ENCODE peak calls at places on chromosomes 16 and 17, in nine cellular contexts. O is GM23338, R is HCT116, C is H9, H is fibroblast of lung, J is neural progenitor cell, Y is A549, G is MM.1S, T is OCI-LY7. U is an unnamed sample.

GRCh38 chr17:27558341-27558740 is 72.6 kb upstream of the LGALS9 start:
- DNase-seq in H (no peak), G (no peak), Y (no peak), T (no peak), O (no peak), R (no peak), J (no peak), C (no peak), U (no peak)

GRCh38 chr17:65064452-65065019 is 8.0 kb upstream of the GNA13 start:
- DNase-seq in G (no peak), C (peak; percentile 43), J (no peak), O (no peak), H (peak; percentile 70), R (no peak), T (no peak), Y (peak; percentile 86), U (peak; percentile 90)

GRCh38 chr17:37527249-37527851 is 37.7 kb downstream of the DUSP14 start:
- DNase-seq in J (peak; percentile 68), G (peak; percentile 63), R (peak; percentile 38), H (peak; percentile 47), T (peak; percentile 72), C (no peak), Y (peak; percentile 78), O (peak; percentile 92), U (no peak)

GRCh38 chr17:7848131-7848579 is 6.7 kb upstream of the TMEM88 start:
- DNase-seq in Y (no peak), G (no peak), R (no peak), T (no peak), O (no peak), H (no peak), C (no peak), J (no peak), U (no peak)

GRCh38 chr16:81005644-81006471 is 827 bp downstream of the CMC2 start:
- DNase-seq in G (peak; percentile 10), Y (peak; percentile 57), O (peak; percentile 46), T (no peak), H (no peak), R (peak; percentile 21), C (no peak), J (peak; percentile 48), U (no peak)

GRCh38 chr16:56228476-56228875 is 37.2 kb downstream of the GNAO1 start:
- DNase-seq in J (no peak), G (no peak), Y (no peak), O (no peak), T (no peak), R (no peak), C (no peak), H (no peak), U (no peak)

GRCh38 chr17:69654981-69655581 is 240.6 kb downstream of the MAP2K6 start:
- DNase-seq in T (peak; percentile 84), H (peak; percentile 93), J (no peak), G (peak; percentile 85), Y (peak; percentile 11), C (no peak), R (no peak), O (no peak), U (peak; percentile 82)

GRCh38 chr17:44820631-44821196 is 9.4 kb downstream of the GJC1 start:
- DNase-seq in H (peak; percentile 95), T (no peak), G (no peak), O (no peak), J (no peak), Y (peak; percentile 67), C (no peak), R (peak; percentile 98), U (peak; percentile 37)

GRCh38 chr17:76562734-76563148 is 22.9 kb downstream of the PRCD start:
- DNase-seq in T (no peak), G (no peak), Y (no peak), J (no peak), O (no peak), C (no peak), R (no peak), H (peak; percentile 90), U (no peak)

GRCh38 chr16:67613808-67614207 is 31.1 kb upstream of the CARMIL2 start:
- DNase-seq in T (peak; percentile 8), C (peak; percentile 64), J (peak; percentile 35), R (no peak), Y (peak; percentile 46), G (no peak), O (peak; percentile 85), H (no peak), U (no peak)

GRCh38 chr16:12349950-12350842 is 373.7 kb downstream of the SNX29 start:
- DNase-seq in J (no peak), O (no peak), Y (no peak), C (no peak), H (no peak), T (no peak), R (no peak), G (no peak), U (no peak)

GRCh38 chr17:1487939-1488825 is 4.3 kb downstream of the MYO1C start:
- DNase-seq in O (peak; percentile 90), R (no peak), G (peak; percentile 33), C (peak; percentile 84), T (peak; percentile 75), H (peak; percentile 84), J (peak; percentile 95), Y (peak; percentile 90), U (peak; percentile 60)

GRCh38 chr17:81397314-81398169 is 2.3 kb downstream of the BAHCC1 start:
- DNase-seq in O (peak; percentile 92), J (peak; percentile 97), C (peak; percentile 88), G (no peak), R (no peak), H (peak; percentile 67), T (no peak), Y (peak; percentile 81), U (no peak)

GRCh38 chr16:7423436-7423941 is 90.8 kb downstream of the RBFOX1 start:
- DNase-seq in C (no peak), T (no peak), R (no peak), G (peak; percentile 14), H (no peak), J (no peak), O (no peak), Y (no peak), U (no peak)
- H3K4me1 ChIP-seq in C (peaks cover 3% of the 10 kb centered on the region), T (no peaks in the 10 kb centered on the region), R (no peaks in the 10 kb centered on the region), G (no peaks in the 10 kb centered on the region), H (no peaks in the 10 kb centered on the region), J (peaks cover 15% of the 10 kb centered on the region), O (no peaks in the 10 kb centered on the region), Y (no peaks in the 10 kb centered on the region), U (no peaks in the 10 kb centered on the region)

DNA sequence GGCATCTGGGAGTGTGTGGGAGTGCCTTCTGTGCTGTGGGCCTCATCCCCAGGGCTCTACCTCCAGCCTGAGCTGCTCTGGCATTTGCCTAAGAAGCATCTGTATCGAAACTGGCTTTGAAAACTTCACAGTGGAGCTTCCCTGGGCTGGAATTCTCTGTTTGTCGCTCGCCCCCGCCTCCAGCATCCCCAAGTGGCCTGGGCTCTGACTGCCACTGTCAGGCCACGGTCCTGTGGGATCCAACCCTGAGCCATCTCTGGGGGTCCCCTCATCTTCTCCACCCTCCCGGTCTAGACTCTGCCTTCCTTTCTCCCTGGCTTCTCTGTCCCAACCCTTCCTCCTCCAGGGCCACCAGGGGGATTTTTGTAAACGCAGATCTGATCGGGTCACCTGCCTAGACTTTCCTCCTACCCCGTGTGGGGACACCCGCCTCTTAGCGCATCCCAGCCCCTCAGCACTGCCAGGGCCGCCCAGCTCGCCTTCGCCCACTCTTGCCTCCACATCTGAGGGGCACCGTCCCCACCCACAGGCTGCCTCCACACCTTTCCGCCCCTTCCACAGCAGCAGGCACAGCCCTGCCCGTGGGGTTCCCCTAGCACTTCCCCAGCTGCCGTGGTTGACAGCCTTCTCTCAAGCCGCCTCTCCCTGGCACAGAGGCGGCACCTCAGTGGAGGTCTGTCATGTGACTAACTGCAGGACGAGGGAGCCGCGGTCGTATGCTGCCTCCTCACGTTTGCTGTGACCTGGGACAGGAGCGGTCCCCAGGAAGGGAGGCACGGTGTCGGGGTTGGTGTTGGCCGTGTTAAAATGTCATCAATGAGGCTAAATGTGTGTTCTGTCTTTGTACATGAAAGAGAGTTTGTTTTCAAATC is 12.0 kb downstream of the TBC1D24 start:
- DNase-seq in G (no peak), R (no peak), T (peak; percentile 50), O (no peak), H (no peak), Y (no peak), C (no peak), J (peak; percentile 52), U (no peak)
- TF ChIP-seq CTCF in G (no peak), R (no peak), T (peak; percentile 31), O (peak; percentile 32), H (no peak), Y (no peak), C (no peak), J (no peak), U (no peak)

DNA sequence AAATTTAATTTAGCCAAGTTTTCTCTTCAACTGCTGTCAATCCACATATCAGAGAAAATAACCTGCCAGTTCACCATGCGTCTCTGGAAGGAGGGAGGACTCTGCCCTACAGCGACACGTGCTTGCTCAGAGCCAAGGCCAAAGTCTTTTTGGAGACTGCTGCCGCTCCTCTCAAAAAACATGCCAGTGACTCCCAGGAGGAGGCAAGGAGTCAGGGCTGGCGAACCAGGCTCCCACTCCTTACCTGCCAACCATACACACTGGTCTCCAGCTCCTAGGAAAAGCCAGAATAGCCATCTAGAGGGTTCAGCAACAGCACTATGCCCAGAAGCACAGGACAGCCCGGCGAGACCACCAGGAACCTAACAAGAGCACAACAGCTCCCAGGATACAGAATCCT is 73.0 kb downstream of the ANKRD11 start:
- DNase-seq in O (no peak), Y (no peak), C (no peak), T (no peak), H (no peak), R (no peak), J (no peak), G (no peak), U (no peak)
- H3K4me2 ChIP-seq in O (no peak overlapping the region), Y (no peak overlapping the region), C (no peak overlapping the region), T (no peak overlapping the region), H (no peak overlapping the region), R (no peak overlapping the region), J (no peak overlapping the region), G (no peak overlapping the region), U (no peak overlapping the region)

DNA sequence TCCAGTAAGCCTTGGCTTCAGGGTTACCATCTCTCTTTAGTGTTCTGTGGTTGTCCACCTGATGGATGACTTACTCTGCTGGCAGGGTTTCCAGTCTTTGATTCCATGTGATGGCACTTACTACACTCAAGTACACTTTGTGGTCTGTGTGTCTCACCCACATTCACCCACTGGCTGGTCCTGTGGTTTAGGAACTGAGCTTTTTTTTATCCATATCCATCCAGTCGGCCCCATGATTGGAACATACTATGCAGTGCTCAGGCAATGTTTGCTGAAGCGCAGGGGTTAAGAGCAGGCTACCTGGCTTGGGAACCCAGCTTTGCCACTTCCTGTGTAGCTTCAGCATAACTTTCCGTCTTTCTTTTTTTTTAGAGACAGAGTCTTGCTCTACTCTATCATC is 2.8 kb upstream of the FUS start:
- DNase-seq in T (peak; percentile 58), G (no peak), C (no peak), H (peak; percentile 89), Y (no peak), R (no peak), O (no peak), J (no peak), U (no peak)
- H3K4me1 ChIP-seq in T (peaks cover 32% of the 10 kb centered on the region), G (peaks cover 21% of the 10 kb centered on the region), C (no peaks in the 10 kb centered on the region), H (peaks cover 3% of the 10 kb centered on the region), Y (peaks cover 8% of the 10 kb centered on the region), R (peaks cover 22% of the 10 kb centered on the region), O (peaks cover 13% of the 10 kb centered on the region), J (peaks cover 4% of the 10 kb centered on the region), U (peaks cover 13% of the 10 kb centered on the region)

U was measured in PC-9.